ENCODE peak calls at places on chromosomes 1 and 21, in nine cellular contexts. Y is memory B cell; R is HEK293T; M is stimulated activated naive CD8-positive, alpha-beta T cell treated with anti-CD3 and anti-CD28 coated beads, Interleukin-15, amount 100 ng/mL, for 72 hours; J is NCI-H510A; X is left colon; H is Karpas-422; U is NCI-H2107; T is nephron progenitor cell. V is an unnamed sample.
A peak's percentile ranks its signal among the peaks of the same experiment; 100 is the strongest.

GRCh38 chr1:230272557-230272956 is 153.6 kb downstream of the PGBD5 start:
- DNase-seq in Y (no peak), J (no peak), H (no peak), R (no peak), M (no peak), T (no peak), X (no peak), U (no peak), V (no peak)

GRCh38 chr1:228647523-228648444 is 87.5 kb upstream of the RHOU start:
- DNase-seq in Y (no peak), T (peak; percentile 69), H (peak; percentile 24), X (peak; percentile 55), M (peak; percentile 23), R (peak; percentile 75), J (peak; percentile 56), U (peak; percentile 55), V (no peak)

GRCh38 chr1:209454340-209455014 is 129.0 kb upstream of the CAMK1G start:
- DNase-seq in R (no peak), T (no peak), Y (no peak), M (no peak), X (no peak), H (no peak), J (no peak), U (no peak), V (no peak)

GRCh38 chr1:78493456-78493855 is 2.7 kb downstream of the PTGFR start:
- DNase-seq in T (no peak), U (no peak), J (no peak), R (no peak), M (no peak), Y (no peak), H (no peak), X (no peak), V (no peak)

GRCh38 chr1:18947570-18947969 is 8.9 kb downstream of the IFFO2 start:
- DNase-seq in Y (no peak), R (no peak), U (no peak), H (no peak), T (no peak), X (no peak), M (no peak), J (no peak), V (no peak)

GRCh38 chr1:202656951-202657646 is 53.2 kb downstream of the SYT2 start:
- DNase-seq in U (no peak), H (no peak), T (peak; percentile 82), M (no peak), J (no peak), R (peak; percentile 74), Y (no peak), X (no peak), V (no peak)

GRCh38 chr1:157773723-157774350 is 3.1 kb downstream of the FCRL2 start:
- DNase-seq in X (peak; percentile 73), R (peak; percentile 34), U (no peak), T (no peak), Y (peak; percentile 57), H (peak; percentile 93), J (no peak), M (no peak), V (no peak)

GRCh38 chr21:42426424-42426823 is 22.7 kb downstream of the UBASH3A start:
- DNase-seq in H (no peak), X (no peak), J (peak; percentile 25), U (no peak), T (no peak), M (no peak), Y (no peak), R (no peak), V (no peak)

GRCh38 chr1:40014253-40014706 is 26.2 kb upstream of the CAP1 start:
- DNase-seq in H (no peak), U (no peak), R (no peak), J (no peak), X (no peak), T (no peak), Y (no peak), M (no peak), V (no peak)

GRCh38 chr1:52659356-52659755 is 26.4 kb downstream of the SHISAL2A start:
- DNase-seq in J (no peak), Y (no peak), U (no peak), T (no peak), X (no peak), M (peak; percentile 66), H (no peak), R (no peak), V (no peak)

GRCh38 chr21:16330340-16331319 is 600.8 kb downstream of the USP25 start:
- DNase-seq in H (peak; percentile 83), T (peak; percentile 24), U (peak; percentile 70), Y (peak; percentile 14), M (no peak), X (no peak), R (peak; percentile 64), J (no peak), V (no peak)

V was measured in GM18507.